ENCODE peak calls at places on chromosomes 3 and 15, in five cellular contexts. V, E, N, W and C are unnamed samples. For H3K4me1, the result is how much of the 10 kb centered on the place peaks cover.

GRCh38 chr3:9439331-9439730 is 41.9 kb downstream of the SETD5 start:
- DNase-seq in N (peak), W (no peak), E (no peak), V (no peak), C (no peak)

GRCh38 chr3:176916777-176917176 is 280.5 kb downstream of the TBL1XR1 start:
- DNase-seq in V (no peak), W (peak), N (no peak), E (no peak), C (no peak)

GRCh38 chr3:120688121-120688520 is 6.1 kb upstream of the HGD start:
- DNase-seq in V (no peak), E (no peak), W (no peak), N (peak), C (no peak)

GRCh38 chr3:99644741-99645140 is 6.3 kb downstream of the COL8A1 start:
- DNase-seq in V (no peak), W (no peak), N (no peak), E (no peak), C (no peak)

GRCh38 chr3:97692831-97693230 is 71.7 kb upstream of the ARL6 start:
- DNase-seq in N (no peak), E (no peak), W (no peak), V (no peak), C (no peak)

GRCh38 chr3:69422751-69423150 is 36.9 kb upstream of the FRMD4B start:
- DNase-seq in W (no peak), N (peak), E (no peak), V (no peak), C (no peak)

GRCh38 chr3:44963571-44964325 is 12.2 kb downstream of the ZDHHC3 start:
- DNase-seq in E (no peak), V (no peak), N (no peak), W (no peak), C (no peak)

GRCh38 chr3:13235897-13236296 is 162.7 kb upstream of the IQSEC1 start:
- DNase-seq in E (no peak), W (no peak), V (no peak), N (no peak), C (no peak)

GRCh38 chr15:99566157-99566900 is 545 bp downstream of the MEF2A start:
- DNase-seq in E (peak), N (no peak), V (peak), W (no peak), C (no peak)

GRCh38 chr3:134326760-134327593 is 47.3 kb downstream of the AMOTL2 start:
- DNase-seq in E (peak), W (no peak), V (peak), N (peak), C (no peak)

GRCh38 chr3:128480717-128481437 is 12.1 kb downstream of the GATA2 start:
- DNase-seq in V (no peak), E (no peak), W (no peak), N (no peak), C (no peak)

DNA sequence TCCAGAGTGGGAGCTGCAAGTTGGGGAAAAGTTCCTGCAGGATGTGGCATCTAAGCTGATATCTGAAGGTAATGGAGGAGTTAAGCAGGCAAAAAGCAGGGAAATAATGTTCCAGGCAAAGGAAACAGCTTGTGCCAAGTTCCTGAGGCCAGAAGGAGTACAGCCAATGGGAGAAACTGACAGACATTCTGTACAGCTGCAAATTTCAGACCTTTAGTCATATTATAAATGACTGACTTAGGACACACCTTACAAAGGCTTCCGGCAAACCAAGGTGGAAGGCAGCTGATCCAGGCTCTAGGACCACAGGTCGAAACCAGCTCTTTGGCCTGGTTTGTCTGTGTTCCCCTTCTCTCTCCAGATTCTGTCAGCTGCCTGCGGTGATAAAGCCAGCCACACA is 9.3 kb downstream of the WWTR1 start:
- DNase-seq in V (no peak), W (no peak), N (no peak), E (no peak), C (no peak)
- H3K4me1 ChIP-seq in V (under half), W (under half), N (under half), E (under half), C (half or more)

GRCh38 chr3:119322523-119323400 is 28.6 kb downstream of the ARHGAP31 start:
- DNase-seq in V (peak), W (peak), N (peak), E (peak), C (peak)
- TF ChIP-seq POLR2A in V (no peak), W (peak), N (peak), E (peak), C (no peak)

GRCh38 chr15:82809308-82810060 is at the start of gene WHAMM:
- DNase-seq in E (peak), N (peak), W (peak), V (peak), C (peak)

GRCh38 chr15:82805994-82806406 is at the start of gene FSD2:
- DNase-seq in V (no peak), N (no peak), W (no peak), E (peak), C (no peak)

GRCh38 chr15:82808634-82809041 is 790 bp upstream of the WHAMM start:
- DNase-seq in E (no peak), V (no peak), N (no peak), W (no peak), C (no peak)

GRCh38 chr15:82810061-82810862 is 834 bp downstream of the WHAMM start:
- DNase-seq in W (no peak), E (peak), N (peak), V (peak), C (peak)

GRCh38 chr15:82807920-82808633 is 1.4 kb upstream of the WHAMM start:
- DNase-seq in V (no peak), N (no peak), E (no peak), W (no peak), C (no peak)
- H3K4me1 ChIP-seq in V (under half), N (under half), E (under half), W (under half), C (under half)

DNA sequence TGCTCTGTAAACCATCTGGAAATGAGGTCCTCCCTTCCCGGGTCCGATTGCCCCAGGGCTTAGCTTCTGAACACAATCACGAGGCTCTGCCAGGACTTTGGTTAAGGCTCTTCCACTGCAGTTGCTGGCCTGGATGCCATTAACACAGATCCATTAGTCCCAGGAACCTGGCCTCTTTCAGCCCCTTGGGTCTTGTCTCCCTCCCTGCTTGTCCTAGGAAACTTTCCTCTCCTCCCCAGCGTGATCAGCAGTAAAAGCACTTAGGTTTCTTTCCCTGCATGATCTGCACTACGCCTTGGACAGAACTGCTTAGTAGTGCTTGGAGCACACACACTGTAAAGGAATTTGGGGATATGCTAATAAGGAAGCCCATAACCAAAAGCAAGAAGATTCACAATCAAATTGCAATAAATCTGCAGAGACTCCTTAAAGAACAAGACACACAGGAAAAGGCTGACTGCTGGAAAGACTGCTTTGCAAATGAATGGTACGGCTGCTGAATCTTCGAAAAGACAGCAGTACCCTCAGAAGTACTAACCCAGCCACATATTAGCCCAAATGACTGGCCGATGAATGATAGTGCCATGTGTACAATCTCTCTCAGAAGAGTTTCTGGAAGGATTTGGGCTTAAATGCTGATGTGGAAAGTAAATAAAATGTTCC is 154.4 kb downstream of the ECT2 start:
- DNase-seq in V (no peak), E (no peak), W (no peak), N (no peak), C (no peak)
- TF ChIP-seq POLR2A in V (no peak), E (no peak), W (no peak), N (no peak), C (no peak)

DNA sequence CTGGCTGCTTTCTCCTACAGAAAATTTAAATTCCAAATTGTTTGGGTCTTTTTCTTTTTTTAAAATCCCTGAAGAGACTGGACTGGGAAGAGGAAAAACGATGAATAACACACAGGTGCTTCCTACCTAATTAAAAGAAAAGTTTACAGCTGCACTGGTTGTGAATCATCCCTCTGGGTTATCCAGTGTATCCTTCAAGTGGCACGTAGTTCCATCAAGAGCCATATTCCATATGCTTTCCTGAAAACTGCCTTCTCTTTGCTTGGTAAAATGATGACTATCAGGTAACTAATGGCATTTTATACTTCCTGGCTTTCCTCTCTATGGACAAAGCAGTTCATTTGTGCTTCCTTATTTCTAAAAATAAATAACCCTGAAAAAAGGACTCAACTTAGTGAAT is 123.2 kb downstream of the MAGI1 start:
- DNase-seq in E (no peak), V (no peak), W (no peak), N (no peak), C (no peak)
- H3K4me1 ChIP-seq in E (under half), V (under half), W (under half), N (under half), C (under half)

GRCh38 chr15:96340611-96341464 is 10.3 kb downstream of the NR2F2 start:
- DNase-seq in E (peak), N (peak), W (no peak), V (peak), C (no peak)
- TF ChIP-seq POLR2A in E (no peak), N (no peak), W (no peak), V (no peak), C (no peak)

DNA sequence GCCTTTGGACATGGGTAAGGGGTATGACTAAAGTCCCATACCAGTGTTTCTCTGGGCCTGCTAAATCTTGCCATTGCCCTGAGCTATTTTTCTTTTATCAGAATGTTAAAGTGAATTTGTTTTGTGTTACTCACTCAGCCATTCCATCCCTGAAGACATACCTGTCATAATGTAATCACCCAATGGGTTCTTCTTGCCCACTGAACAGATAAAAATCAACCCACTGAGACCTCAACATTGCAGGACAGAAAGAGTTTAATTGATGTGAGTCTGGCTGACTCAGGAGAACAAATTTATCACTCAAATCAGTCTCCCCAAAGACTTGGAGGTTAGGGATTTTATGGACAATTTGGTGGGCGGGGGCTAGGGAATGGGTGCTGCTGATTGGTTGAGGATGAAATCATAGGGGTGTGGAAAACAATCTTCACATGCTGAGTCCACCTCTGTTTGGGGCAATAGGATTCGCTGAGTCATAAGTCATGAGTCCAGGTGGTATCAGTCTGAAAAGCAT is 47.4 kb downstream of the ILDR1 start:
- DNase-seq in V (no peak), N (no peak), E (no peak), W (no peak), C (no peak)
- H3K4me1 ChIP-seq in V (under half), N (under half), E (under half), W (under half), C (under half)

GRCh38 chr3:7305561-7305960 is 444.6 kb downstream of the GRM7 start:
- DNase-seq in E (no peak), V (no peak), W (no peak), N (no peak), C (no peak)
- TF ChIP-seq POLR2A in E (no peak), V (no peak), W (no peak), N (no peak), C (no peak)

DNA sequence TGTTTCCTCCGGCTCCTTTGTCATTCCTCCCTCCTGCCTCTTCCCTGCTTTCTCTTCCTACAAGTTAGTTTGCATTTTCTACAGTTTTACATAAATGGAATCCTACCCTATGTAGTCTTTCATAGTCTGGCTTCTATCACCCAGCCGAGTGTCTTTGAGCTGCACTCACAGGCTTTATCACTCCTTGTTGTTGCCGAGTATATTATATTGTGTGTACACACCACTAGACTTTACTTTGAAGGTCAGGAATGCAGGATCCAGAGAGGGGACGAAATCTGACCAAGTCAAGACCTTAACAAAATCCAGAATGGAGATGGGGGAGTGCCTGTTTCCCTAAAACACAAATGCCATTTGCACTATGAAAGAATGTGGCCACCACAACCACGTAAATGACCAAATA is 65.9 kb downstream of the ARHGAP31 start:
- DNase-seq in N (no peak), E (no peak), V (no peak), W (no peak), C (no peak)
- H3K4me1 ChIP-seq in N (under half), E (under half), V (under half), W (under half), C (under half)